ENCODE peak calls at places on chromosomes 3 and 15, in ten cellular contexts. L, Y, V, P, X, O, C, K, J and N are unnamed samples.

GRCh38 chr3:161893972-161894371 is 397.4 kb downstream of the OTOL1 start:
- DNase-seq in V (no peak), P (no peak), J (no peak), Y (no peak), L (peak), X (no peak), C (no peak), K (no peak), O (peak), N (no peak)

GRCh38 chr3:60185161-60185560 is 1066.1 kb downstream of the FHIT start:
- DNase-seq in V (no peak), K (no peak), J (no peak), C (no peak), L (no peak), X (no peak), P (no peak), Y (no peak), O (no peak), N (no peak)

GRCh38 chr3:114809668-114810413 is 337.2 kb downstream of the ZBTB20 start:
- DNase-seq in O (no peak), J (no peak), V (peak), L (peak), K (no peak), C (no peak), P (peak), X (peak), Y (no peak), N (no peak)

GRCh38 chr15:96356494-96357455 is 26.3 kb downstream of the NR2F2 start:
- DNase-seq in K (peak), J (peak), O (peak), L (peak), Y (peak), P (peak), X (peak), C (no peak), V (peak), N (no peak)

GRCh38 chr3:28856796-28857195 is 424.1 kb upstream of the RBMS3 start:
- DNase-seq in X (no peak), V (no peak), J (no peak), Y (no peak), K (no peak), L (no peak), O (peak), C (no peak), P (no peak), N (no peak)

GRCh38 chr3:53375019-53375418 is 27.7 kb upstream of the DCP1A start:
- DNase-seq in O (peak), V (peak), J (peak), X (peak), K (no peak), L (peak), P (peak), Y (peak), C (peak), N (peak)

GRCh38 chr3:148642616-148643015 is 55.1 kb upstream of the AGTR1 start:
- DNase-seq in K (no peak), J (no peak), L (peak), C (no peak), P (peak), Y (no peak), X (no peak), O (peak), V (no peak), N (no peak)

GRCh38 chr3:99172736-99173657 is 271.5 kb upstream of the DCBLD2 start:
- DNase-seq in V (peak), J (peak), X (peak), O (peak), C (peak), Y (peak), K (peak), P (peak), L (peak), N (peak)

GRCh38 chr3:195154793-195155535 is 116.0 kb downstream of the XXYLT1 start:
- DNase-seq in Y (peak), K (no peak), V (peak), C (no peak), O (peak), X (peak), P (no peak), J (no peak), L (peak), N (peak)

GRCh38 chr3:158121295-158121694 is 11.4 kb downstream of the RSRC1 start:
- DNase-seq in C (no peak), V (no peak), J (no peak), K (no peak), O (no peak), P (no peak), Y (no peak), X (no peak), L (no peak), N (no peak)

GRCh38 chr3:11238880-11239279 is 33.3 kb upstream of the ATG7 start:
- DNase-seq in L (peak), C (no peak), P (no peak), O (peak), V (no peak), Y (no peak), J (no peak), X (peak), K (peak), N (no peak)

GRCh38 chr15:70762469-70763119 is 764 bp downstream of the UACA start:
- DNase-seq in X (peak), J (peak), C (no peak), L (peak), P (peak), V (peak), Y (peak), O (peak), K (peak), N (no peak)

GRCh38 chr15:68186671-68187397 is 18.3 kb downstream of the CALML4 start:
- DNase-seq in J (no peak), K (no peak), X (no peak), C (no peak), V (no peak), P (no peak), L (peak), Y (no peak), O (peak), N (no peak)

GRCh38 chr15:61564785-61565184 is 335.7 kb upstream of the RORA start:
- DNase-seq in X (no peak), J (no peak), K (no peak), P (no peak), C (no peak), Y (no peak), O (no peak), V (no peak), L (no peak), N (no peak)

GRCh38 chr3:183844606-183845005 is 19.2 kb upstream of the MAP6D1 start:
- DNase-seq in J (no peak), Y (no peak), K (peak), X (peak), L (peak), V (peak), C (no peak), O (peak), P (no peak), N (no peak)

GRCh38 chr3:169627073-169627472 is 36.4 kb downstream of the MECOM start:
- DNase-seq in V (no peak), X (no peak), C (no peak), P (no peak), J (no peak), L (no peak), Y (no peak), K (no peak), O (no peak), N (no peak)

GRCh38 chr15:66078929-66079275 is 174.6 kb downstream of the MEGF11 start:
- DNase-seq in X (no peak), O (no peak), L (no peak), Y (no peak), V (no peak), J (no peak), P (no peak), K (no peak), C (no peak), N (no peak)

GRCh38 chr15:67701669-67702068 is 123.6 kb upstream of the SKOR1 start:
- DNase-seq in V (no peak), J (no peak), P (no peak), K (no peak), L (peak), C (no peak), O (peak), X (no peak), Y (no peak), N (no peak)

GRCh38 chr3:197298858-197299854 is 744 bp upstream of the DLG1 start:
- DNase-seq in K (peak), P (peak), Y (peak), O (peak), X (peak), L (no peak), J (peak), V (peak), C (no peak), N (peak)

GRCh38 chr3:112848196-112848595 is 1.5 kb upstream of the CD200R1L start:
- DNase-seq in P (no peak), K (no peak), J (no peak), O (no peak), Y (no peak), C (no peak), L (no peak), V (no peak), X (no peak), N (peak)

GRCh38 chr3:146078031-146078430 is 83.0 kb downstream of the PLOD2 start:
- DNase-seq in O (peak), C (no peak), L (no peak), X (no peak), V (no peak), K (no peak), J (no peak), Y (no peak), P (no peak), N (no peak)

GRCh38 chr3:50687127-50687751 is 12.5 kb downstream of the DOCK3 start:
- DNase-seq in C (no peak), O (peak), Y (no peak), K (no peak), L (no peak), V (no peak), P (no peak), J (no peak), X (no peak), N (no peak)

GRCh38 chr3:158711886-158712285 is 20.4 kb downstream of the RARRES1 start:
- DNase-seq in K (no peak), L (peak), V (no peak), Y (no peak), O (peak), C (no peak), J (no peak), X (peak), P (peak), N (no peak)

GRCh38 chr3:50050361-50050760 is 38.4 kb upstream of the RBM5 start:
- DNase-seq in Y (no peak), J (no peak), P (no peak), C (no peak), V (no peak), X (peak), K (no peak), L (peak), O (peak), N (no peak)

GRCh38 chr15:56760186-56760585 is 26.9 kb upstream of the ZNF280D start:
- DNase-seq in O (peak), X (peak), J (no peak), P (no peak), Y (no peak), L (peak), K (no peak), V (peak), C (no peak), N (no peak)

GRCh38 chr15:85330941-85331588 is 49.3 kb upstream of the AKAP13 start:
- DNase-seq in C (peak), V (peak), Y (peak), P (peak), J (peak), K (peak), L (peak), O (peak), X (peak), N (peak)

GRCh38 chr3:175585898-175586297 is 726.8 kb downstream of the NAALADL2 start:
- DNase-seq in J (no peak), K (peak), O (peak), X (peak), Y (no peak), P (no peak), L (peak), C (no peak), V (no peak), N (no peak)

GRCh38 chr15:66405605-66406004 is 18.9 kb downstream of the MAP2K1 start:
- DNase-seq in O (no peak), K (no peak), L (peak), Y (no peak), C (no peak), J (no peak), X (no peak), P (no peak), V (no peak), N (no peak)

GRCh38 chr15:93311620-93312019 is 222.6 kb upstream of the RGMA start:
- DNase-seq in X (no peak), V (no peak), K (no peak), Y (no peak), C (no peak), O (no peak), L (no peak), P (no peak), J (no peak), N (no peak)

GRCh38 chr15:101091080-101092017 is 160.5 kb downstream of the CHSY1 start:
- DNase-seq in V (no peak), L (peak), J (no peak), O (peak), Y (no peak), C (no peak), X (peak), K (no peak), P (no peak), N (no peak)

GRCh38 chr15:70722266-70723123 is 40.9 kb downstream of the UACA start:
- DNase-seq in K (no peak), L (peak), Y (peak), X (no peak), V (peak), C (peak), J (no peak), P (peak), O (peak), N (peak)

GRCh38 chr15:74584779-74585178 is 30.9 kb upstream of the CLK3 start:
- DNase-seq in L (no peak), C (no peak), K (no peak), J (no peak), Y (no peak), O (no peak), X (no peak), V (no peak), P (no peak), N (no peak)

GRCh38 chr15:59247364-59247763 is 40.7 kb downstream of the LDHAL6B start:
- DNase-seq in J (peak), C (peak), O (peak), K (peak), P (peak), X (peak), V (peak), L (peak), Y (peak), N (peak)

GRCh38 chr3:146313411-146314111 is 62.7 kb upstream of the PLSCR4 start:
- DNase-seq in C (no peak), Y (no peak), V (no peak), X (peak), K (no peak), L (peak), J (no peak), P (peak), O (peak), N (no peak)

GRCh38 chr15:94297543-94297942 is 66.2 kb downstream of the MCTP2 start:
- DNase-seq in C (peak), X (no peak), J (no peak), L (no peak), V (no peak), K (no peak), P (no peak), O (no peak), Y (no peak), N (peak)

GRCh38 chr3:184005981-184006507 is 11.6 kb downstream of the ABCC5 start:
- DNase-seq in L (peak), K (peak), V (peak), X (peak), J (no peak), Y (peak), P (peak), C (peak), O (peak), N (peak)

GRCh38 chr15:60651734-60652141 is 172.8 kb upstream of the ICE2 start:
- DNase-seq in C (peak), P (no peak), O (no peak), V (no peak), J (no peak), X (no peak), K (no peak), Y (peak), L (no peak), N (peak)

GRCh38 chr3:46907271-46907670 is 29.8 kb downstream of the PTH1R start:
- DNase-seq in P (no peak), K (no peak), Y (no peak), L (no peak), O (no peak), J (no peak), C (no peak), X (no peak), V (no peak), N (no peak)

GRCh38 chr3:182294696-182295095 is 498.6 kb upstream of the ATP11B start:
- DNase-seq in P (no peak), Y (no peak), K (peak), J (no peak), O (no peak), X (no peak), L (no peak), V (no peak), C (no peak), N (no peak)

GRCh38 chr3:63977893-63978292 is 45.4 kb downstream of the PSMD6 start:
- DNase-seq in X (no peak), P (no peak), Y (no peak), C (no peak), O (peak), K (no peak), L (no peak), V (no peak), J (no peak), N (no peak)

GRCh38 chr3:63974451-63974850 is 48.8 kb downstream of the PSMD6 start:
- DNase-seq in Y (no peak), C (no peak), J (no peak), L (no peak), V (no peak), K (no peak), O (no peak), X (no peak), P (no peak), N (no peak)

GRCh38 chr3:63975705-63976104 is 47.6 kb downstream of the PSMD6 start:
- DNase-seq in Y (no peak), K (no peak), O (peak), X (peak), P (no peak), C (no peak), J (no peak), L (peak), V (no peak), N (no peak)

GRCh38 chr3:63976862-63977180 is 46.5 kb downstream of the PSMD6 start:
- DNase-seq in O (no peak), J (no peak), Y (no peak), L (no peak), X (no peak), K (no peak), P (no peak), V (no peak), C (no peak), N (no peak)

GRCh38 chr3:63976166-63976861 is 47.0 kb downstream of the PSMD6 start:
- DNase-seq in P (no peak), Y (no peak), C (no peak), X (peak), V (peak), K (peak), L (peak), J (no peak), O (peak), N (no peak)
- H3K4me2 ChIP-seq in P (peak), Y (no peak), C (no peak), X (peak), V (peak), K (peak), L (peak), J (no peak), O (peak), N (no peak)

DNA sequence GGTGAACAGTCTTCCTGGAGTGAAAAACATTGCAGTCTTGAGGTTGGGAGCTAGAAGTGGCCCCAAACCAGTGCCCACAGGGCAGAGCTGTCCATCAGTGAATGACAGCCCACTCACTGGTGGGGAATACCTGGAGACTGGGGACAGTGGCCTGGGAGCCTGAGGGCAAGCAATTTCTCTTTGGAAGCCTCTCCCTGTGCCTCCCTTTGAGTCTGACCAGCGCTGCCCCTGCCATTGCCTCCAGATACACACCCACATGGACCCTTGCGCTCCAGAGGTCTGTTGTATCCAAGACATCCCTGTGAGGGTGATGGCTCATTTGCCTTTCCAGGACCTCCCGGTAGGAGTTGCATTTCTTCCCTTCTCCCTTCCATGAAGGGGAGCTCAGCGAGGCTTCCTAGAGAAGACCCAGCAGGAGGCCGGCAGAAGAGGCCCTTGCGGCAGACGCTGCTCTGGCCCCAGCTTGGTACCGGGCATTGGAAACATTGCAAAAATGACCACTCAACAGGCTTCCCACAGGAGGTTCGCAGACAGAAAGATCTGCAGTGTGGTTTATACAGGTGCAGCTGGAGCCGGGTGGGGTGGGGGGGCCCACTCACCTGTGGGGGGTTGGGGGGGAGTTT is 38.5 kb downstream of the KLF13 start:
- DNase-seq in L (no peak), C (no peak), K (no peak), O (no peak), J (no peak), Y (no peak), P (no peak), V (no peak), X (no peak), N (no peak)
- H3K4me2 ChIP-seq in L (no peak), C (peak), K (no peak), O (no peak), J (no peak), Y (peak), P (no peak), V (peak), X (no peak), N (peak)

GRCh38 chr15:81516012-81516411 is 142.0 kb upstream of the TMC3 start:
- DNase-seq in L (no peak), C (no peak), K (no peak), P (no peak), O (peak), Y (no peak), V (no peak), X (no peak), J (no peak), N (no peak)
- H3K4me2 ChIP-seq in L (peak), C (no peak), K (no peak), P (no peak), O (peak), Y (no peak), V (no peak), X (peak), J (no peak), N (no peak)

DNA sequence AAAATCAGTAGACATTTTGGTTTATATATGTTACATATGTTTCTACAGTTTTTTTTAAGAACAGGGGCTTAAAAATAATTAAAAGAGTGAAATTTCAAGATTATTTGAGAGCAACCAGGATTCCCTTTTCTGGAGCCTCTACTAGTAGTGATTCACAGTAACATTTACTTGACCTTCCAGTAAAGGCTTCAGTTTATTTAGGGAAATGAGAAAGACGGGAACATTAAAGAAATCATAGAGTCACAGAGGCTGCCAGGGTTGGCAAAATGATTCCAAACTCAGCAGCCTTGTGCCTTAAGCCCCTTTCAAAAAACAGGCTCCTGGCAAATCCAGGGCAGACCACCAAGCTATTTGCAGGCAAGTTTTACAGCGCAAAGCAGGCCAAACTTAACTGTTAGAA is 201.0 kb upstream of the ADAMTS9 start:
- DNase-seq in L (peak), P (no peak), J (no peak), O (no peak), C (no peak), K (no peak), Y (no peak), V (no peak), X (no peak), N (no peak)
- H3K4me2 ChIP-seq in L (no peak), P (no peak), J (no peak), O (no peak), C (no peak), K (no peak), Y (no peak), V (no peak), X (no peak), N (no peak)

GRCh38 chr3:172213765-172214358 is 174.5 kb downstream of the FNDC3B start:
- DNase-seq in L (no peak), K (peak), P (no peak), J (no peak), C (no peak), O (no peak), X (no peak), V (no peak), Y (peak), N (no peak)
- H3K4me2 ChIP-seq in L (no peak), K (peak), P (peak), J (no peak), C (no peak), O (no peak), X (no peak), V (peak), Y (peak), N (no peak)